ENCODE peak calls at places on chromosome 17, in four cellular contexts. R, V, X and S are unnamed samples.

GRCh38 chr17:7997186-7997585 is 5.2 kb upstream of the GUCY2D start:
- DNase-seq in R (peak), X (no peak), V (no peak), S (no peak)

GRCh38 chr17:78838574-78839005 is 2.0 kb downstream of the USP36 start:
- DNase-seq in R (no peak), V (no peak), X (no peak), S (no peak)

GRCh38 chr17:44308865-44309264 is 464 bp downstream of the RUNDC3A start:
- DNase-seq in X (no peak), R (no peak), V (peak), S (peak)

GRCh38 chr17:2406271-2406902 is 5.5 kb upstream of the MNT start:
- DNase-seq in R (no peak), V (no peak), X (no peak), S (no peak)

GRCh38 chr17:64281962-64282752 is 19.1 kb upstream of the TEX2 start:
- DNase-seq in V (peak), R (peak), X (peak), S (peak)

GRCh38 chr17:5630434-5630833 is 46.1 kb upstream of the NLRP1 start:
- DNase-seq in V (no peak), R (no peak), X (no peak), S (no peak)

GRCh38 chr17:75105269-75106080 is 4.3 kb upstream of the ARMC7 start:
- DNase-seq in X (no peak), V (peak), R (no peak), S (peak)

GRCh38 chr17:55734128-55734781 is 11.6 kb upstream of the TMEM100 start:
- DNase-seq in V (no peak), X (no peak), R (no peak), S (no peak)

GRCh38 chr17:77959926-77960521 is 1.5 kb downstream of the TNRC6C start:
- DNase-seq in R (no peak), X (no peak), V (no peak), S (peak)